ENCODE peak calls at places on chromosome 14, in four cellular contexts. U, V, J and M are unnamed samples.

GRCh38 chr14:79278798-79279644 is 932.3 kb downstream of the DIO2 start:
- DNase-seq in V (peak), J (peak), U (peak), M (peak)

GRCh38 chr14:74275265-74275841 is 27.4 kb downstream of the ABCD4 start:
- DNase-seq in J (no peak), U (peak), V (peak), M (no peak)

GRCh38 chr14:75650253-75651058 is 10.2 kb downstream of the ERG28 start:
- DNase-seq in J (no peak), V (no peak), U (no peak), M (no peak)

GRCh38 chr14:73752297-73752992 is 38.3 kb upstream of the PNMA1 start:
- DNase-seq in U (no peak), V (peak), J (no peak), M (no peak)

GRCh38 chr14:77991128-77991772 is 178.9 kb upstream of the NRXN3 start:
- DNase-seq in J (no peak), U (no peak), V (no peak), M (no peak)

GRCh38 chr14:34722723-34723545 is 8.5 kb upstream of the CFL2 start:
- DNase-seq in J (peak), V (peak), U (peak), M (peak)

GRCh38 chr14:34113051-34113511 is 162.2 kb upstream of the EGLN3 start:
- DNase-seq in V (peak), J (no peak), U (peak), M (no peak)

GRCh38 chr14:57656853-57657252 is 163.2 kb upstream of the CCDC198 start:
- DNase-seq in J (no peak), U (no peak), V (no peak), M (no peak)

GRCh38 chr14:32588448-32589320 is 259.6 kb downstream of the AKAP6 start:
- DNase-seq in J (peak), U (no peak), V (peak), M (no peak)

GRCh38 chr14:63686926-63687325 is 40.9 kb downstream of the SGPP1 start:
- DNase-seq in V (no peak), J (no peak), U (no peak), M (no peak)

GRCh38 chr14:21070083-21070609 is at the start of gene ARHGEF40:
- DNase-seq in J (peak), V (peak), U (peak), M (peak)

GRCh38 chr14:105476937-105477658 is 2.5 kb downstream of the CRIP2 start:
- DNase-seq in U (no peak), V (no peak), J (no peak), M (no peak)

GRCh38 chr14:77498120-77498979 is at the start of gene ISM2:
- DNase-seq in U (peak), V (peak), J (peak), M (peak)

GRCh38 chr14:75631453-75631831 is 29.2 kb downstream of the ERG28 start:
- DNase-seq in V (peak), J (no peak), U (no peak), M (no peak)

GRCh38 chr14:83395321-83395720 is 1861.7 kb upstream of the SEL1L start:
- DNase-seq in J (no peak), V (no peak), U (no peak), M (no peak)

GRCh38 chr14:61034416-61035100 is 53.5 kb downstream of the SLC38A6 start:
- DNase-seq in J (no peak), U (no peak), V (no peak), M (no peak)

GRCh38 chr14:63432888-63433552 is 110.2 kb downstream of the PPP2R5E start:
- DNase-seq in U (no peak), V (no peak), J (no peak), M (no peak)

GRCh38 chr14:54664961-54665360 is 98.0 kb downstream of the SAMD4A start:
- DNase-seq in U (no peak), J (no peak), V (no peak), M (no peak)

GRCh38 chr14:78005325-78005724 is 164.8 kb upstream of the NRXN3 start:
- DNase-seq in U (peak), V (peak), J (no peak), M (no peak)

GRCh38 chr14:104563191-104563741 is 16.3 kb upstream of the C14orf180 start:
- DNase-seq in J (no peak), V (no peak), U (no peak), M (no peak)

GRCh38 chr14:51304428-51304827 is 64.4 kb downstream of the TMX1 start:
- DNase-seq in J (no peak), U (peak), V (peak), M (no peak)

GRCh38 chr14:104882325-104882973 is 17.4 kb downstream of the CEP170B start:
- DNase-seq in U (no peak), V (no peak), J (peak), M (peak)

GRCh38 chr14:74942608-74943007 is 12.8 kb downstream of the PGF start:
- DNase-seq in U (no peak), V (no peak), J (no peak), M (no peak)

GRCh38 chr14:33675415-33676130 is 275.3 kb downstream of the EGLN3 start:
- DNase-seq in J (no peak), U (no peak), V (no peak), M (no peak)

GRCh38 chr14:37118673-37119366 is 53.6 kb downstream of the SLC25A21 start:
- DNase-seq in V (no peak), J (no peak), U (no peak), M (no peak)

GRCh38 chr14:68937790-68938514 is 41.1 kb downstream of the ACTN1 start:
- DNase-seq in U (no peak), V (no peak), J (no peak), M (no peak)
- TF ChIP-seq CTCF in U (peak), V (peak), J (no peak), M (no peak)

GRCh38 chr14:56488306-56488705 is 91.3 kb upstream of the TMEM260 start:
- DNase-seq in V (no peak), J (no peak), U (no peak), M (no peak)

GRCh38 chr14:56487090-56487667 is 92.4 kb upstream of the TMEM260 start:
- DNase-seq in U (no peak), J (no peak), V (peak), M (no peak)

GRCh38 chr14:56487761-56488160 is 91.8 kb upstream of the TMEM260 start:
- DNase-seq in V (peak), J (no peak), U (peak), M (no peak)

DNA sequence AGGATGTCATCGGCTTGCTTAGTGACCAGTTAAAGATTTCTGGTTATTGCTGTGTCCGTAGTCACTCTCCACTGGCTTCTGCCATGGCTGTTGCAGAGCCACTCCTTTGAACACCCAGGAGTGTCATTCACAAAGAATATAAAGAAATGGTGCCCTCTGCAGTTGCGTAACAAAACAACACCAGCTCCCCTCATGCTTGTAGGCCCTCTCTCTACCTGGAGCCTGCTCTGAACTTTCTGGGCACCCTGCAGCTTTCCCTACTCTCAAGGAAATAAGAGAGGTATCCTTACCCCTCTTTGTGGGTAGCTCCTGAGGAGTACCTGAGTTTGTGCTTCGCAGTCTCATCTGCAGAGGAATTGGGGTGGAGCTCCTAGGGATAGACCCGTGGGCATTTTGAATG is 97.3 kb upstream of the TMEM260 start:
- DNase-seq in V (peak), J (peak), U (peak), M (peak)
- TF ChIP-seq CTCF in V (peak), J (peak), U (peak), M (peak)

DNA sequence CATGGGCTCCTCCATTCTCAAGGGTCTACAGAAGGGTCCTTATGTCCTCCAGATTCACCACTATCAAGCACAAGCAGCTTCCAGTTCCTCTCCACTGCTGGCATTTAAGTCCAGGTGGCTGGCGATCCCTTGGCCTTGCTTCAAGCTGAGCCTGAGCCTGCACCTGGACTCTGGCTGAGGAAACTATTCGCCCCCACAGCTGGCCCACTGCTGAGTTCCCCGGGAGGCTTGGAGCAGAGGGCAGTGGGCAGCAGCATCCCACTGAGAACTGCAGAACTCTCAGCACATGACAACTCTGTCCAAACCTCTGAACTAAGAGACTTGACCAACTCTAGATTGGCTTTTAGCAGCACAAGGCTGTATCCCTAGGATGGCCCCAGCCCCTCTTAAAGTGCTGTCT is 11.3 kb upstream of the RABGGTA start:
- DNase-seq in U (no peak), V (no peak), J (no peak), M (no peak)
- TF ChIP-seq CTCF in U (no peak), V (no peak), J (no peak), M (no peak)

GRCh38 chr14:47240755-47241437 is 434.5 kb downstream of the MDGA2 start:
- DNase-seq in J (no peak), U (no peak), V (no peak), M (no peak)
- TF ChIP-seq CTCF in J (no peak), U (no peak), V (no peak), M (no peak)

GRCh38 chr14:50055461-50056228 is 60.7 kb downstream of the VCPKMT start:
- DNase-seq in U (no peak), V (no peak), J (no peak), M (no peak)
- TF ChIP-seq CTCF in U (peak), V (no peak), J (no peak), M (no peak)

GRCh38 chr14:101118746-101119610 is 215.5 kb upstream of the RTL1 start:
- DNase-seq in U (no peak), V (no peak), J (no peak), M (no peak)

GRCh38 chr14:101121399-101122113 is 218.0 kb upstream of the RTL1 start:
- DNase-seq in U (no peak), V (no peak), J (no peak), M (no peak)

GRCh38 chr14:101122114-101122854 is 218.8 kb upstream of the RTL1 start:
- DNase-seq in V (no peak), U (no peak), J (no peak), M (no peak)

GRCh38 chr14:101120636-101121398 is 217.3 kb upstream of the RTL1 start:
- DNase-seq in V (no peak), U (no peak), J (no peak), M (no peak)

GRCh38 chr14:101119830-101120571 is 216.5 kb upstream of the RTL1 start:
- DNase-seq in V (no peak), U (no peak), J (no peak), M (peak)
- TF ChIP-seq CTCF in V (no peak), U (no peak), J (no peak), M (no peak)

GRCh38 chr14:28703482-28703881 is 63.1 kb upstream of the FOXG1 start:
- DNase-seq in V (no peak), U (no peak), J (no peak), M (no peak)
- TF ChIP-seq CTCF in V (no peak), U (no peak), J (no peak), M (no peak)

GRCh38 chr14:29085546-29085945 is 319.0 kb downstream of the FOXG1 start:
- DNase-seq in J (no peak), V (peak), U (no peak), M (no peak)
- TF ChIP-seq CTCF in J (peak), V (peak), U (peak), M (peak)

DNA sequence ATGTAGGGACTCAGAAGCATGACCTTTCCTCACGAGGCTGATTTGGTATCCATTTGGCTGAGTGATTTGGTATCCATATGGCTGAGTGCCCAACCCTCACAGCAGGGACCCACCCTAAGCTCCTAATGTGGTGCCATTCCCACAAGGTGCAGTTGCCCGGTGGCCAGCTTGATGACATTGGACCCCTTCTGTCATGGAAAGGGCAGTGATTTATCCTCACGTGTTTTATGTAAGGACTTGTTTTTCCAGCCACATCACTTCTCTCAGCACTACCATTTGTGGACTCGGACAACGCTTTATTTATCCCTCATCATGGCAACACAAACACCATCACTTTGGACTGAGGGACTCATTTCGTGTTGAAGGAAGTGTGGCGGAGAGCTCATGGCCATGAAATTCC is 8.5 kb upstream of the CDC42BPB start:
- DNase-seq in U (no peak), V (no peak), J (no peak), M (no peak)
- TF ChIP-seq CTCF in U (no peak), V (no peak), J (no peak), M (no peak)

DNA sequence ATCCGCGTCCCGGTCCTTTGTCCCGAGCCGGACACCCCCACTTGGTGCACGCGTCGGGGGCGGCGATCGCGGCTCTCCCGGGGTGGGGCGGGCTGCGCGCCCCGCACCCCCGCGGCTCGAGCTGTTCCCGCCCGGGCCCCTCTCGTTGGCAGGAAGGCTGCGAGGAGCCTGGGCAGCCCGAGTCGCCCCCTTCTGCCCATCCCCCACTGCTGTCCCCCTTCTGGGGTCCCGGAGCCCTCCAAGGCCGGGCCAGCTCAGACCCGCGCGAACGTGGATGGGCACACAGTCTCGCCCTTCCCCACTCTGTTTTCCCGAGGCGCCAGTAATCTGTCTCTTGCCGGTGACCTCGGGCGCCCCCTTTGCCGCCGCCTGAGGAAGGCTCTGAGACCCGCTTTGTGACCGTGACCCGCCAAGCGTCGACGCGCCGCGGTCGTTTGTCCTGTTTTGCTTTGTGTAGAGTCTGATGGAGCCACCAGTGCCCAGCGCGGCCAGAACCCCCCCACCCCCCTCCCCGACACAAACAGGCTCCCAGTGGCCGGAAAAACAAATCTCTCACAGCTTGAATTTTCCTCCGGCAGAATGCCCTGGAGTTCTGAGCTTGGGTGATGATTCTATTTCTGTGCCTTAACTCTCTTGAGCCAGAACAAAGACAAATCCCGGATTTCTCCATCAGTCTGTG is 610 bp downstream of the C14orf132 start:
- DNase-seq in J (peak), U (no peak), V (peak), M (peak)
- TF ChIP-seq CTCF in J (peak), U (peak), V (no peak), M (no peak)